ENCODE peak calls at places on chromosomes 1 and 21, in seven cellular contexts. One of them, this sample, is unnamed.
A peak's percentile ranks its signal among the peaks of the same experiment; 100 is the strongest.

GRCh38 chr21:32048353-32048752 is 175.5 kb downstream of the HUNK start:
- DNase-seq in GM20000: no peak
- DNase-seq in cardiac muscle cell: no peak
- DNase-seq in kidney epithelial cell: no peak
- DNase-seq in B cell: no peak
- DNase-seq in neural progenitor cell: no peak
- DNase-seq in tibial nerve: no peak
- DNase-seq in this sample: no peak

GRCh38 chr1:94527447-94528031 is 14.0 kb downstream of the F3 start:
- DNase-seq in B cell: no peak
- DNase-seq in cardiac muscle cell: peak; percentile 45
- DNase-seq in kidney epithelial cell: no peak
- DNase-seq in GM20000: no peak
- DNase-seq in tibial nerve: no peak
- DNase-seq in neural progenitor cell: peak; percentile 12
- DNase-seq in this sample: no peak

GRCh38 chr1:54791880-54792522 is 9.1 kb downstream of the TTC22 start:
- DNase-seq in tibial nerve: no peak
- DNase-seq in neural progenitor cell: peak; percentile 73
- DNase-seq in B cell: no peak
- DNase-seq in kidney epithelial cell: no peak
- DNase-seq in cardiac muscle cell: peak; percentile 47
- DNase-seq in GM20000: peak; percentile 54
- DNase-seq in this sample: no peak

GRCh38 chr1:51576923-51577322 is 40.0 kb upstream of the OSBPL9 start:
- DNase-seq in B cell: no peak
- DNase-seq in GM20000: no peak
- DNase-seq in kidney epithelial cell: no peak
- DNase-seq in cardiac muscle cell: no peak
- DNase-seq in tibial nerve: no peak
- DNase-seq in neural progenitor cell: no peak
- DNase-seq in this sample: no peak

GRCh38 chr1:167107456-167107855 is 13.6 kb downstream of the STYXL2 start:
- DNase-seq in tibial nerve: no peak
- DNase-seq in neural progenitor cell: no peak
- DNase-seq in kidney epithelial cell: no peak
- DNase-seq in GM20000: no peak
- DNase-seq in B cell: no peak
- DNase-seq in cardiac muscle cell: no peak
- DNase-seq in this sample: no peak

GRCh38 chr21:38056481-38056880 is 140.2 kb upstream of the KCNJ6 start:
- DNase-seq in GM20000: no peak
- DNase-seq in tibial nerve: no peak
- DNase-seq in B cell: no peak
- DNase-seq in neural progenitor cell: no peak
- DNase-seq in cardiac muscle cell: no peak
- DNase-seq in kidney epithelial cell: no peak
- DNase-seq in this sample: no peak

GRCh38 chr1:42272920-42273319 is 62.1 kb downstream of the FOXJ3 start:
- DNase-seq in GM20000: no peak
- DNase-seq in neural progenitor cell: no peak
- DNase-seq in kidney epithelial cell: no peak
- DNase-seq in cardiac muscle cell: no peak
- DNase-seq in tibial nerve: no peak
- DNase-seq in B cell: no peak
- DNase-seq in this sample: no peak

GRCh38 chr1:159493354-159493753 is 42.5 kb downstream of the OR10J5 start:
- DNase-seq in kidney epithelial cell: no peak
- DNase-seq in cardiac muscle cell: no peak
- DNase-seq in GM20000: no peak
- DNase-seq in B cell: no peak
- DNase-seq in neural progenitor cell: no peak
- DNase-seq in tibial nerve: no peak
- DNase-seq in this sample: no peak

GRCh38 chr1:179230251-179230650 is 774 bp upstream of the ABL2 start:
- DNase-seq in kidney epithelial cell: no peak
- DNase-seq in B cell: no peak
- DNase-seq in cardiac muscle cell: peak; percentile 15
- DNase-seq in neural progenitor cell: no peak
- DNase-seq in GM20000: no peak
- DNase-seq in tibial nerve: no peak
- DNase-seq in this sample: no peak

GRCh38 chr1:44328767-44329416 is 26.2 kb downstream of the ERI3 start:
- DNase-seq in tibial nerve: no peak
- DNase-seq in kidney epithelial cell: no peak
- DNase-seq in B cell: no peak
- DNase-seq in neural progenitor cell: no peak
- DNase-seq in GM20000: no peak
- DNase-seq in cardiac muscle cell: peak; percentile 33
- DNase-seq in this sample: no peak

GRCh38 chr1:89910780-89911179 is 84.1 kb upstream of the ZNF326 start:
- DNase-seq in tibial nerve: no peak
- DNase-seq in kidney epithelial cell: no peak
- DNase-seq in neural progenitor cell: peak; percentile 37
- DNase-seq in cardiac muscle cell: peak; percentile 56
- DNase-seq in GM20000: no peak
- DNase-seq in B cell: no peak
- DNase-seq in this sample: no peak

GRCh38 chr1:192698731-192699130 is 62.8 kb downstream of the RGS13 start:
- DNase-seq in GM20000: no peak
- DNase-seq in kidney epithelial cell: no peak
- DNase-seq in tibial nerve: no peak
- DNase-seq in neural progenitor cell: no peak
- DNase-seq in cardiac muscle cell: no peak
- DNase-seq in B cell: no peak
- DNase-seq in this sample: no peak

GRCh38 chr1:31567956-31568570 is 8.3 kb upstream of the TINAGL1 start:
- DNase-seq in B cell: no peak
- DNase-seq in tibial nerve: no peak
- DNase-seq in neural progenitor cell: no peak
- DNase-seq in GM20000: no peak
- DNase-seq in kidney epithelial cell: no peak
- DNase-seq in cardiac muscle cell: no peak
- DNase-seq in this sample: no peak

GRCh38 chr1:53547321-53547720 is 88.1 kb downstream of the DMRTB1 start:
- DNase-seq in tibial nerve: no peak
- DNase-seq in cardiac muscle cell: no peak
- DNase-seq in neural progenitor cell: no peak
- DNase-seq in B cell: peak; percentile 20
- DNase-seq in GM20000: no peak
- DNase-seq in kidney epithelial cell: no peak
- DNase-seq in this sample: no peak

GRCh38 chr1:2314803-2315710 is 76.3 kb downstream of the MORN1 start:
- DNase-seq in tibial nerve: no peak
- DNase-seq in kidney epithelial cell: no peak
- DNase-seq in cardiac muscle cell: peak; percentile 76
- DNase-seq in GM20000: peak; percentile 96
- DNase-seq in neural progenitor cell: peak; percentile 79
- DNase-seq in B cell: peak; percentile 64
- DNase-seq in this sample: no peak

GRCh38 chr1:117059334-117059677 is 820 bp upstream of the TTF2 start:
- DNase-seq in neural progenitor cell: no peak
- DNase-seq in B cell: peak; percentile 76
- DNase-seq in kidney epithelial cell: no peak
- DNase-seq in cardiac muscle cell: no peak
- DNase-seq in GM20000: peak; percentile 53
- DNase-seq in tibial nerve: no peak
- DNase-seq in this sample: no peak

GRCh38 chr1:43039228-43040055 is 80.8 kb upstream of the SLC2A1 start:
- DNase-seq in neural progenitor cell: no peak
- DNase-seq in kidney epithelial cell: no peak
- DNase-seq in B cell: no peak
- DNase-seq in GM20000: no peak
- DNase-seq in tibial nerve: no peak
- DNase-seq in cardiac muscle cell: no peak
- DNase-seq in this sample: no peak

GRCh38 chr1:209455133-209455532 is 128.4 kb upstream of the CAMK1G start:
- DNase-seq in cardiac muscle cell: no peak
- DNase-seq in neural progenitor cell: no peak
- DNase-seq in tibial nerve: no peak
- DNase-seq in B cell: no peak
- DNase-seq in GM20000: no peak
- DNase-seq in kidney epithelial cell: peak; percentile 48
- DNase-seq in this sample: no peak

GRCh38 chr1:64982134-64982533 is 15.8 kb upstream of the JAK1 start:
- DNase-seq in B cell: no peak
- DNase-seq in neural progenitor cell: no peak
- DNase-seq in kidney epithelial cell: peak; percentile 58
- DNase-seq in cardiac muscle cell: no peak
- DNase-seq in tibial nerve: no peak
- DNase-seq in GM20000: no peak
- DNase-seq in this sample: no peak

DNA sequence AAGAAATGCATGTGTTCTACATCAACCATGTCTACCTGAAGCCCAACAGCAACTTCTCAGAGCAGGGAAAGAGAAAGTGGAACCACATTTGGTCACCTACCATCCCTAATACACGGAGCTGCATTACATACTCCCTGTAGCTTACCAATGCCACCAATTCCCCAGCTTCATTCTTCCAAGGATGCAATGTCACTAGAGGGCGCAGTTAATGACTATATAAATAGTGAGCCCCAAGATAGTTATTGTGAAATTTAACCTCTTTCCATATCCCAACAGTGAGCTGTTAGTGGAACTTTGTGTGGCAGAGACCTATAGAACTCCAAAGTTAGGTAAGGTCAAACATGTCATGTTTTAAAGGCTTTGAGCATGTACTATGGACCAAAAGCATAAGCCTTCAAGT is 618.3 kb downstream of the SMYD3 start:
- DNase-seq in cardiac muscle cell: peak; percentile 74
- DNase-seq in tibial nerve: no peak
- DNase-seq in kidney epithelial cell: no peak
- DNase-seq in neural progenitor cell: peak; percentile 61
- DNase-seq in GM20000: peak; percentile 24
- DNase-seq in B cell: no peak
- DNase-seq in this sample: no peak
- TF ChIP-seq CTCF in cardiac muscle cell: peak; percentile 57
- TF ChIP-seq CTCF in tibial nerve: no peak
- TF ChIP-seq CTCF in kidney epithelial cell: peak; percentile 21
- TF ChIP-seq CTCF in neural progenitor cell: peak; percentile 71
- TF ChIP-seq CTCF in GM20000: peak; percentile 13
- TF ChIP-seq CTCF in B cell: peak; percentile 19
- TF ChIP-seq CTCF in this sample: peak; percentile 49

GRCh38 chr1:207217778-207218511 is 103.5 kb upstream of the CD55 start:
- DNase-seq in GM20000: no peak
- DNase-seq in B cell: no peak
- DNase-seq in tibial nerve: no peak
- DNase-seq in neural progenitor cell: no peak
- DNase-seq in cardiac muscle cell: no peak
- DNase-seq in kidney epithelial cell: no peak
- DNase-seq in this sample: no peak

GRCh38 chr1:207223162-207223561 is 98.3 kb upstream of the CD55 start:
- DNase-seq in cardiac muscle cell: no peak
- DNase-seq in B cell: no peak
- DNase-seq in neural progenitor cell: no peak
- DNase-seq in kidney epithelial cell: no peak
- DNase-seq in GM20000: no peak
- DNase-seq in tibial nerve: no peak
- DNase-seq in this sample: no peak

GRCh38 chr1:207218512-207219352 is 102.7 kb upstream of the CD55 start:
- DNase-seq in neural progenitor cell: no peak
- DNase-seq in B cell: no peak
- DNase-seq in GM20000: no peak
- DNase-seq in tibial nerve: no peak
- DNase-seq in kidney epithelial cell: no peak
- DNase-seq in cardiac muscle cell: peak; percentile 8
- DNase-seq in this sample: no peak

GRCh38 chr1:207221934-207222351 is 99.5 kb upstream of the CD55 start:
- DNase-seq in cardiac muscle cell: no peak
- DNase-seq in kidney epithelial cell: peak; percentile 7
- DNase-seq in tibial nerve: no peak
- DNase-seq in neural progenitor cell: no peak
- DNase-seq in B cell: no peak
- DNase-seq in GM20000: no peak
- DNase-seq in this sample: no peak

GRCh38 chr1:207219979-207220889 is 101.2 kb upstream of the CD55 start:
- DNase-seq in B cell: no peak
- DNase-seq in kidney epithelial cell: no peak
- DNase-seq in GM20000: no peak
- DNase-seq in tibial nerve: no peak
- DNase-seq in cardiac muscle cell: no peak
- DNase-seq in neural progenitor cell: no peak
- DNase-seq in this sample: no peak
- TF ChIP-seq CTCF in B cell: no peak
- TF ChIP-seq CTCF in kidney epithelial cell: no peak
- TF ChIP-seq CTCF in GM20000: no peak
- TF ChIP-seq CTCF in tibial nerve: no peak
- TF ChIP-seq CTCF in cardiac muscle cell: no peak
- TF ChIP-seq CTCF in neural progenitor cell: peak; percentile 8
- TF ChIP-seq CTCF in this sample: no peak

GRCh38 chr1:203217668-203218067 is 11.8 kb downstream of the CHIT1 start:
- DNase-seq in neural progenitor cell: no peak
- DNase-seq in cardiac muscle cell: no peak
- DNase-seq in GM20000: no peak
- DNase-seq in B cell: no peak
- DNase-seq in tibial nerve: no peak
- DNase-seq in kidney epithelial cell: no peak
- DNase-seq in this sample: no peak

GRCh38 chr1:203217139-203217621 is 12.3 kb downstream of the CHIT1 start:
- DNase-seq in GM20000: no peak
- DNase-seq in cardiac muscle cell: no peak
- DNase-seq in tibial nerve: no peak
- DNase-seq in B cell: no peak
- DNase-seq in neural progenitor cell: no peak
- DNase-seq in kidney epithelial cell: no peak
- DNase-seq in this sample: no peak

GRCh38 chr1:203216274-203217138 is 13.0 kb downstream of the CHIT1 start:
- DNase-seq in GM20000: peak; percentile 73
- DNase-seq in B cell: peak; percentile 65
- DNase-seq in neural progenitor cell: peak; percentile 85
- DNase-seq in kidney epithelial cell: peak; percentile 14
- DNase-seq in cardiac muscle cell: peak; percentile 80
- DNase-seq in tibial nerve: no peak
- DNase-seq in this sample: no peak

GRCh38 chr1:203214889-203215288 is 14.6 kb downstream of the CHIT1 start:
- DNase-seq in tibial nerve: no peak
- DNase-seq in cardiac muscle cell: no peak
- DNase-seq in kidney epithelial cell: no peak
- DNase-seq in GM20000: no peak
- DNase-seq in neural progenitor cell: no peak
- DNase-seq in B cell: no peak
- DNase-seq in this sample: peak; percentile 60

DNA sequence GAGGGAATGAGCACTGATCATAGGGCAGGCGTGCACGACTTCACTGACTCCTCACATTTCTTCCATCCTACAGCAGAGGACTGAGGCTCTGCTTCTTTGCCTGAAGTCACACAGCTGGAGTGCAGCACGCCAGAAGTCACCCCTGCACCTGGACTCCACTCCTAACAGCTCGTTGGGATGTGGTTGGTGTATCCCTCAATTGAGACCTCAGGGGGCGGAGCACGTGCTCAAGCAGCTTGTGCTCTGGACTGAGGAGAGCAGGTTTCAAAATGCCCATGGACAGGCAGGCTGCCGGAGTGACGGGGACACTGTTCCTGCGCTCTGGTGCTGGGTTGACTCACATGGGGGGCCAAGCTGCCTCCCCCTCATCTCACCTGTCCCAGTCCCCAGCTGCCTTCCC is 13.9 kb downstream of the CHIT1 start:
- DNase-seq in kidney epithelial cell: no peak
- DNase-seq in tibial nerve: no peak
- DNase-seq in cardiac muscle cell: no peak
- DNase-seq in B cell: no peak
- DNase-seq in GM20000: no peak
- DNase-seq in neural progenitor cell: peak; percentile 39
- DNase-seq in this sample: no peak
- TF ChIP-seq CTCF in kidney epithelial cell: no peak
- TF ChIP-seq CTCF in tibial nerve: no peak
- TF ChIP-seq CTCF in cardiac muscle cell: no peak
- TF ChIP-seq CTCF in B cell: no peak
- TF ChIP-seq CTCF in GM20000: no peak
- TF ChIP-seq CTCF in neural progenitor cell: no peak
- TF ChIP-seq CTCF in this sample: no peak

GRCh38 chr1:218996362-218996761 is 177.3 kb upstream of the LYPLAL1 start:
- DNase-seq in GM20000: no peak
- DNase-seq in neural progenitor cell: no peak
- DNase-seq in tibial nerve: no peak
- DNase-seq in B cell: no peak
- DNase-seq in kidney epithelial cell: no peak
- DNase-seq in cardiac muscle cell: no peak
- DNase-seq in this sample: no peak
- TF ChIP-seq CTCF in GM20000: no peak
- TF ChIP-seq CTCF in neural progenitor cell: peak; percentile 7
- TF ChIP-seq CTCF in tibial nerve: no peak
- TF ChIP-seq CTCF in B cell: no peak
- TF ChIP-seq CTCF in kidney epithelial cell: peak; percentile 9
- TF ChIP-seq CTCF in cardiac muscle cell: peak; percentile 23
- TF ChIP-seq CTCF in this sample: no peak

This sample was measured in CD14-positive monocyte.